ENCODE peak calls at places on chromosomes 12 and 14, in seven cellular contexts. D is stimulated activated CD4-positive, alpha-beta T cell treated with anti-CD3 and anti-CD28 coated beads, Interleukin-12 subunit alpha, Interleukin-12 subunit beta, amount 100 ng/mL, for 48 hours; Q is fibroblast of mammary gland; I is T47D; N is kidney epithelial cell; C is C1 segment of cervical spinal cord; O is AG04450. V is an unnamed sample.

GRCh38 chr12:52805739-52806138 is 8.2 kb downstream of the KRT4 start:
- DNase-seq in O (no peak), C (no peak), D (no peak), N (no peak), Q (no peak), I (peak; percentile 34), V (no peak)

GRCh38 chr12:27975222-27976136 is 2.9 kb upstream of the PTHLH start:
- DNase-seq in O (no peak), C (no peak), I (peak; percentile 59), D (no peak), N (no peak), Q (peak; percentile 58), V (peak; percentile 82)

GRCh38 chr12:100553851-100554404 is 19.6 kb upstream of the GAS2L3 start:
- DNase-seq in D (no peak), Q (peak; percentile 36), O (no peak), C (no peak), I (no peak), N (no peak), V (peak; percentile 14)

GRCh38 chr12:120229071-120229582 is 28.2 kb upstream of the RPLP0 start:
- DNase-seq in N (no peak), I (peak; percentile 35), Q (no peak), O (no peak), C (no peak), D (no peak), V (no peak)

GRCh38 chr12:63904653-63905052 is 60.2 kb downstream of the SRGAP1 start:
- DNase-seq in N (no peak), D (no peak), C (no peak), Q (no peak), O (no peak), I (no peak), V (peak; percentile 46)

GRCh38 chr14:89665262-89665661 is 248.2 kb upstream of the FOXN3 start:
- DNase-seq in C (no peak), O (no peak), D (no peak), N (no peak), Q (no peak), I (no peak), V (no peak)

GRCh38 chr12:53676715-53677611 is 1.1 kb upstream of the ATP5MC2 start:
- DNase-seq in O (no peak), I (no peak), N (no peak), Q (peak; percentile 60), C (peak; percentile 82), D (peak; percentile 11), V (peak; percentile 38)

GRCh38 chr14:71050227-71050823 is 143.1 kb downstream of the PCNX1 start:
- DNase-seq in C (no peak), I (peak; percentile 22), O (no peak), D (no peak), Q (peak; percentile 29), N (no peak), V (peak; percentile 52)